ENCODE peak calls at places on chromosomes 11 and 22, in seven cellular contexts. One of them, this sample, is unnamed.

GRCh38 chr22:22870577-22871398 is 16.8 kb upstream of the IGLL5 start:
- DNase-seq in NCI-H2029: no peak
- DNase-seq in NCI-H2081: no peak
- DNase-seq in head of caudate nucleus: no peak
- DNase-seq in ureter: no peak
- DNase-seq in HFFc6: no peak
- DNase-seq in posterior vena cava: no peak
- DNase-seq in this sample: no peak

GRCh38 chr11:8871283-8871775 is 39.7 kb upstream of the AKIP1 start:
- DNase-seq in head of caudate nucleus: peak
- DNase-seq in posterior vena cava: peak
- DNase-seq in HFFc6: peak
- DNase-seq in NCI-H2081: peak
- DNase-seq in NCI-H2029: peak
- DNase-seq in ureter: peak
- DNase-seq in this sample: peak

GRCh38 chr11:68767672-68768071 is 16.4 kb upstream of the TESMIN start:
- DNase-seq in HFFc6: no peak
- DNase-seq in ureter: no peak
- DNase-seq in head of caudate nucleus: no peak
- DNase-seq in NCI-H2081: no peak
- DNase-seq in posterior vena cava: peak
- DNase-seq in NCI-H2029: no peak
- DNase-seq in this sample: no peak

GRCh38 chr11:67648140-67648795 is 2.3 kb downstream of the ACY3 start:
- DNase-seq in HFFc6: no peak
- DNase-seq in ureter: peak
- DNase-seq in head of caudate nucleus: no peak
- DNase-seq in NCI-H2081: no peak
- DNase-seq in posterior vena cava: peak
- DNase-seq in NCI-H2029: no peak
- DNase-seq in this sample: no peak

GRCh38 chr11:102849319-102849718 is 5.9 kb upstream of the MMP3 start:
- DNase-seq in posterior vena cava: no peak
- DNase-seq in ureter: no peak
- DNase-seq in HFFc6: peak
- DNase-seq in head of caudate nucleus: no peak
- DNase-seq in NCI-H2081: no peak
- DNase-seq in NCI-H2029: no peak
- DNase-seq in this sample: no peak

GRCh38 chr11:55714982-55715888 is 53.2 kb downstream of the OR4C6 start:
- DNase-seq in ureter: no peak
- DNase-seq in NCI-H2029: no peak
- DNase-seq in head of caudate nucleus: no peak
- DNase-seq in HFFc6: no peak
- DNase-seq in NCI-H2081: no peak
- DNase-seq in posterior vena cava: no peak
- DNase-seq in this sample: no peak

GRCh38 chr11:14306481-14306880 is 52.5 kb downstream of the RRAS2 start:
- DNase-seq in head of caudate nucleus: no peak
- DNase-seq in posterior vena cava: no peak
- DNase-seq in NCI-H2029: no peak
- DNase-seq in HFFc6: no peak
- DNase-seq in ureter: no peak
- DNase-seq in NCI-H2081: no peak
- DNase-seq in this sample: no peak

GRCh38 chr11:73425118-73425517 is 48.9 kb downstream of the RELT start:
- DNase-seq in head of caudate nucleus: no peak
- DNase-seq in HFFc6: no peak
- DNase-seq in ureter: no peak
- DNase-seq in NCI-H2029: no peak
- DNase-seq in posterior vena cava: no peak
- DNase-seq in NCI-H2081: no peak
- DNase-seq in this sample: no peak

GRCh38 chr11:123590296-123590912 is 64.0 kb downstream of the SCN3B start:
- DNase-seq in head of caudate nucleus: no peak
- DNase-seq in NCI-H2029: no peak
- DNase-seq in HFFc6: peak
- DNase-seq in NCI-H2081: no peak
- DNase-seq in posterior vena cava: no peak
- DNase-seq in ureter: no peak
- DNase-seq in this sample: no peak

GRCh38 chr11:73414977-73415492 is 38.8 kb downstream of the RELT start:
- DNase-seq in NCI-H2081: no peak
- DNase-seq in HFFc6: peak
- DNase-seq in ureter: no peak
- DNase-seq in posterior vena cava: no peak
- DNase-seq in head of caudate nucleus: no peak
- DNase-seq in NCI-H2029: no peak
- DNase-seq in this sample: no peak

GRCh38 chr22:34812631-34813030 is 253.3 kb upstream of the ISX start:
- DNase-seq in ureter: no peak
- DNase-seq in NCI-H2029: no peak
- DNase-seq in NCI-H2081: no peak
- DNase-seq in HFFc6: no peak
- DNase-seq in head of caudate nucleus: no peak
- DNase-seq in posterior vena cava: no peak
- DNase-seq in this sample: no peak

GRCh38 chr11:108008656-108009496 is at the start of gene CUL5:
- DNase-seq in NCI-H2081: peak
- DNase-seq in head of caudate nucleus: peak
- DNase-seq in posterior vena cava: peak
- DNase-seq in HFFc6: peak
- DNase-seq in ureter: peak
- DNase-seq in NCI-H2029: peak
- DNase-seq in this sample: peak

GRCh38 chr11:68038718-68039525 is at the start of gene TCIRG1:
- DNase-seq in NCI-H2029: peak
- DNase-seq in posterior vena cava: peak
- DNase-seq in HFFc6: peak
- DNase-seq in head of caudate nucleus: peak
- DNase-seq in NCI-H2081: no peak
- DNase-seq in ureter: peak
- DNase-seq in this sample: peak

GRCh38 chr22:25183959-25184619 is 15.6 kb upstream of the CRYBB3 start:
- DNase-seq in NCI-H2081: no peak
- DNase-seq in posterior vena cava: no peak
- DNase-seq in NCI-H2029: no peak
- DNase-seq in ureter: no peak
- DNase-seq in head of caudate nucleus: no peak
- DNase-seq in HFFc6: no peak
- DNase-seq in this sample: no peak

GRCh38 chr11:120236169-120237107 is 3.5 kb upstream of the POU2F3 start:
- DNase-seq in posterior vena cava: no peak
- DNase-seq in head of caudate nucleus: no peak
- DNase-seq in HFFc6: peak
- DNase-seq in NCI-H2081: no peak
- DNase-seq in NCI-H2029: no peak
- DNase-seq in ureter: no peak
- DNase-seq in this sample: no peak

GRCh38 chr11:74008373-74009229 is at the start of gene UCP3:
- DNase-seq in ureter: no peak
- DNase-seq in posterior vena cava: peak
- DNase-seq in HFFc6: no peak
- DNase-seq in NCI-H2029: peak
- DNase-seq in NCI-H2081: no peak
- DNase-seq in head of caudate nucleus: no peak
- DNase-seq in this sample: no peak

GRCh38 chr11:3836903-3837302 is 3.9 kb downstream of the RHOG start:
- DNase-seq in head of caudate nucleus: peak
- DNase-seq in NCI-H2029: no peak
- DNase-seq in ureter: no peak
- DNase-seq in NCI-H2081: no peak
- DNase-seq in HFFc6: no peak
- DNase-seq in posterior vena cava: peak
- DNase-seq in this sample: no peak

GRCh38 chr11:126443120-126443519 is 87.6 kb downstream of the ST3GAL4 start:
- DNase-seq in NCI-H2029: no peak
- DNase-seq in ureter: no peak
- DNase-seq in HFFc6: no peak
- DNase-seq in NCI-H2081: peak
- DNase-seq in posterior vena cava: no peak
- DNase-seq in head of caudate nucleus: no peak
- DNase-seq in this sample: no peak

GRCh38 chr11:48088682-48089050 is 108.3 kb downstream of the PTPRJ start:
- DNase-seq in posterior vena cava: no peak
- DNase-seq in NCI-H2029: peak
- DNase-seq in head of caudate nucleus: no peak
- DNase-seq in ureter: no peak
- DNase-seq in NCI-H2081: peak
- DNase-seq in HFFc6: no peak
- DNase-seq in this sample: no peak

GRCh38 chr11:43833657-43834073 is 47.0 kb upstream of the ALKBH3 start:
- DNase-seq in NCI-H2029: no peak
- DNase-seq in head of caudate nucleus: no peak
- DNase-seq in posterior vena cava: no peak
- DNase-seq in NCI-H2081: peak
- DNase-seq in HFFc6: peak
- DNase-seq in ureter: no peak
- DNase-seq in this sample: no peak

GRCh38 chr11:95149659-95150294 is 60.1 kb downstream of the ENDOD1 start:
- DNase-seq in NCI-H2029: no peak
- DNase-seq in ureter: no peak
- DNase-seq in NCI-H2081: no peak
- DNase-seq in posterior vena cava: no peak
- DNase-seq in HFFc6: no peak
- DNase-seq in head of caudate nucleus: peak
- DNase-seq in this sample: no peak

GRCh38 chr11:13313005-13313819 is 35.6 kb downstream of the BMAL1 start:
- DNase-seq in head of caudate nucleus: no peak
- DNase-seq in ureter: no peak
- DNase-seq in NCI-H2029: no peak
- DNase-seq in NCI-H2081: no peak
- DNase-seq in posterior vena cava: no peak
- DNase-seq in HFFc6: peak
- DNase-seq in this sample: no peak

GRCh38 chr11:130451261-130452019 is 3.0 kb downstream of the ADAMTS15 start:
- DNase-seq in NCI-H2081: no peak
- DNase-seq in HFFc6: no peak
- DNase-seq in ureter: no peak
- DNase-seq in NCI-H2029: no peak
- DNase-seq in posterior vena cava: no peak
- DNase-seq in head of caudate nucleus: no peak
- DNase-seq in this sample: no peak

GRCh38 chr22:44139773-44140172 is 41.0 kb upstream of the PARVG start:
- DNase-seq in ureter: no peak
- DNase-seq in HFFc6: no peak
- DNase-seq in NCI-H2081: no peak
- DNase-seq in posterior vena cava: no peak
- DNase-seq in head of caudate nucleus: no peak
- DNase-seq in NCI-H2029: peak
- DNase-seq in this sample: no peak

GRCh38 chr22:44378380-44378779 is 65.6 kb upstream of the SHISAL1 start:
- DNase-seq in HFFc6: no peak
- DNase-seq in NCI-H2081: no peak
- DNase-seq in NCI-H2029: no peak
- DNase-seq in head of caudate nucleus: no peak
- DNase-seq in posterior vena cava: peak
- DNase-seq in ureter: no peak
- DNase-seq in this sample: no peak

GRCh38 chr22:28829358-28830181 is 29.2 kb upstream of the XBP1 start:
- DNase-seq in NCI-H2029: peak
- DNase-seq in NCI-H2081: peak
- DNase-seq in head of caudate nucleus: peak
- DNase-seq in ureter: peak
- DNase-seq in posterior vena cava: peak
- DNase-seq in HFFc6: peak
- DNase-seq in this sample: peak

GRCh38 chr22:26707581-26707980 is 50.2 kb downstream of the MIAT start:
- DNase-seq in NCI-H2081: no peak
- DNase-seq in head of caudate nucleus: no peak
- DNase-seq in ureter: no peak
- DNase-seq in NCI-H2029: peak
- DNase-seq in HFFc6: no peak
- DNase-seq in posterior vena cava: no peak
- DNase-seq in this sample: no peak

This sample was measured in lung.